ENCODE peak calls at places on chromosomes 16 and 17, in five cellular contexts. H is stimulated activated CD4-positive, alpha-beta T cell treated with anti-CD3 and anti-CD28 coated beads, Interleukin-1b, Interleukin-23, amount 100 ng/mL, for 1 hour; L is GM19239; X is activated T-cell treated with anti-CD3 and anti-CD28 coated beads for 48 hours; U is fibroblast of the conjunctiva. E is an unnamed sample.

GRCh38 chr16:72198021-72198420 is 26.1 kb upstream of the PMFBP1 start:
- DNase-seq in L (no peak), U (peak), X (no peak), H (no peak), E (peak)

GRCh38 chr17:82276951-82277350 is 3.5 kb upstream of the CSNK1D start:
- DNase-seq in X (no peak), L (no peak), U (no peak), H (no peak), E (no peak)

GRCh38 chr16:57144027-57144426 is 41.8 kb downstream of the PSME3IP1 start:
- DNase-seq in U (no peak), H (no peak), L (no peak), X (no peak), E (no peak)

GRCh38 chr16:21656795-21657768 is 4.7 kb upstream of the IGSF6 start:
- DNase-seq in X (no peak), H (peak), U (peak), L (peak), E (peak)

GRCh38 chr16:27314986-27315332 is 1.2 kb downstream of the IL4R start:
- DNase-seq in H (no peak), L (no peak), U (no peak), X (no peak), E (no peak)

GRCh38 chr17:29584452-29585079 is 4.9 kb downstream of the GIT1 start:
- DNase-seq in X (no peak), U (no peak), H (no peak), L (no peak), E (no peak)

GRCh38 chr16:85601730-85602401 is 11.3 kb upstream of the GSE1 start:
- DNase-seq in U (no peak), L (no peak), X (no peak), H (no peak), E (no peak)

GRCh38 chr17:6269474-6269873 is 165.4 kb downstream of the AIPL1 start:
- DNase-seq in U (no peak), L (peak), X (peak), H (no peak), E (no peak)

GRCh38 chr17:4715071-4715749 is 4.8 kb downstream of the ARRB2 start:
- DNase-seq in U (no peak), H (no peak), X (no peak), L (no peak), E (no peak)

GRCh38 chr17:10633738-10634379 is 23.2 kb downstream of the MYH3 start:
- DNase-seq in U (no peak), X (no peak), L (peak), H (no peak), E (no peak)

GRCh38 chr16:79184464-79184863 is 416.1 kb downstream of the MAF start:
- DNase-seq in H (no peak), U (no peak), X (no peak), L (no peak), E (no peak)

GRCh38 chr17:4899341-4900230 is at the start of gene C17orf107:
- DNase-seq in X (peak), H (peak), L (peak), U (peak), E (no peak)

GRCh38 chr17:66786101-66786500 is 48.8 kb upstream of the CACNG5 start:
- DNase-seq in L (no peak), X (no peak), U (no peak), H (no peak), E (peak)

GRCh38 chr16:66519482-66519881 is 30.4 kb downstream of the TK2 start:
- DNase-seq in U (no peak), L (no peak), X (no peak), H (no peak), E (no peak)

GRCh38 chr16:2713523-2713922 is 6.5 kb downstream of the PRSS27 start:
- DNase-seq in H (no peak), L (no peak), X (no peak), U (no peak), E (no peak)

GRCh38 chr16:59593256-59593655 is 859.1 kb upstream of the GOT2 start:
- DNase-seq in U (peak), H (no peak), X (no peak), L (no peak), E (no peak)

GRCh38 chr16:9251026-9251425 is 159.6 kb downstream of the HAPSTR1 start:
- DNase-seq in L (no peak), H (no peak), U (no peak), X (no peak), E (no peak)

GRCh38 chr16:56202036-56202435 is 10.7 kb downstream of the GNAO1 start:
- DNase-seq in L (no peak), U (no peak), X (no peak), H (no peak), E (no peak)

GRCh38 chr17:64255764-64256163 is 7.3 kb downstream of the TEX2 start:
- DNase-seq in H (no peak), X (no peak), L (no peak), U (no peak), E (no peak)

GRCh38 chr17:17043668-17044226 is 1.5 kb downstream of the MPRIP start:
- DNase-seq in L (no peak), U (no peak), X (no peak), H (no peak), E (no peak)

GRCh38 chr16:84059946-84060901 is 17.6 kb upstream of the SLC38A8 start:
- DNase-seq in H (no peak), X (no peak), U (no peak), L (no peak), E (no peak)

GRCh38 chr16:65201446-65202010 is 79.7 kb upstream of the CDH11 start:
- DNase-seq in X (no peak), U (no peak), H (no peak), L (no peak), E (no peak)

GRCh38 chr16:49700222-49700927 is 155.5 kb downstream of the ZNF423 start:
- DNase-seq in U (peak), H (no peak), X (no peak), L (no peak), E (peak)

GRCh38 chr16:88907768-88908167 is 41.3 kb upstream of the PABPN1L start:
- DNase-seq in X (no peak), L (no peak), H (no peak), U (no peak), E (no peak)

GRCh38 chr16:86171329-86171728 is 272.4 kb downstream of the IRF8 start:
- DNase-seq in X (no peak), H (no peak), U (no peak), L (no peak), E (no peak)

GRCh38 chr16:88421301-88421700 is 31.8 kb upstream of the ZFPM1 start:
- DNase-seq in X (no peak), U (no peak), L (no peak), H (no peak), E (no peak)

GRCh38 chr17:73156887-73157870 is 7.6 kb upstream of the SSTR2 start:
- DNase-seq in H (no peak), L (no peak), X (no peak), U (no peak), E (no peak)

GRCh38 chr17:1089915-1090314 is 89.9 kb downstream of the ABR start:
- DNase-seq in L (no peak), X (no peak), H (no peak), U (no peak), E (no peak)

GRCh38 chr17:31095239-31096105 is 695 bp downstream of the NF1 start:
- DNase-seq in L (no peak), U (peak), X (peak), H (peak), E (peak)

GRCh38 chr17:27848941-27849340 is 44.2 kb downstream of the LYRM9 start:
- DNase-seq in U (no peak), X (no peak), H (no peak), L (no peak), E (no peak)

GRCh38 chr17:59155439-59156177 is at the start of gene PRR11:
- DNase-seq in X (peak), U (peak), L (peak), H (peak), E (peak)

GRCh38 chr16:84121007-84121406 is 4.3 kb upstream of the MBTPS1 start:
- DNase-seq in X (no peak), U (no peak), L (no peak), H (no peak), E (no peak)

GRCh38 chr17:79142375-79142774 is 67.8 kb downstream of the ENGASE start:
- DNase-seq in X (no peak), U (no peak), L (no peak), H (no peak), E (no peak)

GRCh38 chr17:45666046-45666600 is 118.0 kb upstream of the CRHR1 start:
- DNase-seq in L (no peak), H (no peak), X (no peak), U (no peak), E (no peak)

GRCh38 chr16:23298290-23298689 is 3.8 kb upstream of the SCNN1B start:
- DNase-seq in U (no peak), X (no peak), L (no peak), H (no peak), E (no peak)

GRCh38 chr17:17870292-17870691 is 33.5 kb upstream of the SREBF1 start:
- DNase-seq in X (no peak), L (no peak), U (no peak), H (no peak), E (no peak)

GRCh38 chr16:31874354-31875111 is 926 bp downstream of the ZNF267 start:
- DNase-seq in L (no peak), X (no peak), U (no peak), H (no peak), E (peak)

GRCh38 chr16:3249451-3249850 is 7.0 kb downstream of the MEFV start:
- DNase-seq in X (no peak), H (no peak), U (no peak), L (no peak), E (no peak)

E was measured in SK-N-DZ.